ENCODE peak calls at places on chromosomes 1 and 21, in four cellular contexts. One of them, this sample, is unnamed.

GRCh38 chr1:241499910-241500309 is 19.6 kb downstream of the FH start:
- DNase-seq in stimulated activated CD8-positive, alpha-beta memory T cell treated with anti-CD3 and anti-CD28 coated beads, Interleukin-7, amount 100 ng/mL, for 1 hour: no peak
- DNase-seq in T-cell: no peak
- DNase-seq in mucosa of gallbladder: no peak
- DNase-seq in this sample: no peak

GRCh38 chr1:227487606-227488005 is 75.8 kb upstream of the ZNF678 start:
- DNase-seq in mucosa of gallbladder: no peak
- DNase-seq in stimulated activated CD8-positive, alpha-beta memory T cell treated with anti-CD3 and anti-CD28 coated beads, Interleukin-7, amount 100 ng/mL, for 1 hour: no peak
- DNase-seq in T-cell: no peak
- DNase-seq in this sample: no peak

GRCh38 chr1:228148971-228149340 is 774 bp upstream of the GJC2 start:
- DNase-seq in T-cell: no peak
- DNase-seq in stimulated activated CD8-positive, alpha-beta memory T cell treated with anti-CD3 and anti-CD28 coated beads, Interleukin-7, amount 100 ng/mL, for 1 hour: no peak
- DNase-seq in mucosa of gallbladder: no peak
- DNase-seq in this sample: no peak

GRCh38 chr1:199168895-199169294 is 530.1 kb downstream of the PTPRC start:
- DNase-seq in stimulated activated CD8-positive, alpha-beta memory T cell treated with anti-CD3 and anti-CD28 coated beads, Interleukin-7, amount 100 ng/mL, for 1 hour: no peak
- DNase-seq in mucosa of gallbladder: no peak
- DNase-seq in T-cell: no peak
- DNase-seq in this sample: no peak

GRCh38 chr1:246032111-246032551 is 474.9 kb downstream of the SMYD3 start:
- DNase-seq in mucosa of gallbladder: no peak
- DNase-seq in stimulated activated CD8-positive, alpha-beta memory T cell treated with anti-CD3 and anti-CD28 coated beads, Interleukin-7, amount 100 ng/mL, for 1 hour: no peak
- DNase-seq in T-cell: no peak
- DNase-seq in this sample: no peak

GRCh38 chr1:62180649-62181048 is 14.0 kb upstream of the L1TD1 start:
- DNase-seq in mucosa of gallbladder: no peak
- DNase-seq in stimulated activated CD8-positive, alpha-beta memory T cell treated with anti-CD3 and anti-CD28 coated beads, Interleukin-7, amount 100 ng/mL, for 1 hour: no peak
- DNase-seq in T-cell: no peak
- DNase-seq in this sample: no peak

GRCh38 chr1:106984801-106985200 is 71.7 kb upstream of the PRMT6 start:
- DNase-seq in T-cell: no peak
- DNase-seq in mucosa of gallbladder: no peak
- DNase-seq in stimulated activated CD8-positive, alpha-beta memory T cell treated with anti-CD3 and anti-CD28 coated beads, Interleukin-7, amount 100 ng/mL, for 1 hour: no peak
- DNase-seq in this sample: no peak

GRCh38 chr1:163069142-163069541 is at the start of gene RGS4:
- DNase-seq in stimulated activated CD8-positive, alpha-beta memory T cell treated with anti-CD3 and anti-CD28 coated beads, Interleukin-7, amount 100 ng/mL, for 1 hour: no peak
- DNase-seq in mucosa of gallbladder: peak
- DNase-seq in T-cell: no peak
- DNase-seq in this sample: peak

GRCh38 chr1:248703674-248704073 is 1.1 kb upstream of the OR14I1 start:
- DNase-seq in stimulated activated CD8-positive, alpha-beta memory T cell treated with anti-CD3 and anti-CD28 coated beads, Interleukin-7, amount 100 ng/mL, for 1 hour: no peak
- DNase-seq in mucosa of gallbladder: no peak
- DNase-seq in T-cell: no peak
- DNase-seq in this sample: no peak

GRCh38 chr1:41810446-41810845 is 108.3 kb downstream of the HIVEP3 start:
- DNase-seq in stimulated activated CD8-positive, alpha-beta memory T cell treated with anti-CD3 and anti-CD28 coated beads, Interleukin-7, amount 100 ng/mL, for 1 hour: no peak
- DNase-seq in T-cell: no peak
- DNase-seq in mucosa of gallbladder: no peak
- DNase-seq in this sample: no peak

GRCh38 chr1:222250376-222250775 is 297.5 kb downstream of the HHIPL2 start:
- DNase-seq in mucosa of gallbladder: no peak
- DNase-seq in T-cell: no peak
- DNase-seq in stimulated activated CD8-positive, alpha-beta memory T cell treated with anti-CD3 and anti-CD28 coated beads, Interleukin-7, amount 100 ng/mL, for 1 hour: no peak
- DNase-seq in this sample: no peak

GRCh38 chr21:45749974-45750373 is 106.4 kb downstream of the PCBP3 start:
- DNase-seq in mucosa of gallbladder: no peak
- DNase-seq in T-cell: no peak
- DNase-seq in stimulated activated CD8-positive, alpha-beta memory T cell treated with anti-CD3 and anti-CD28 coated beads, Interleukin-7, amount 100 ng/mL, for 1 hour: no peak
- DNase-seq in this sample: no peak

GRCh38 chr1:6269271-6269996 is 8.5 kb upstream of the GPR153 start:
- DNase-seq in stimulated activated CD8-positive, alpha-beta memory T cell treated with anti-CD3 and anti-CD28 coated beads, Interleukin-7, amount 100 ng/mL, for 1 hour: no peak
- DNase-seq in T-cell: no peak
- DNase-seq in mucosa of gallbladder: no peak
- DNase-seq in this sample: no peak

GRCh38 chr1:59315529-59316433 is 18.9 kb downstream of the FGGY start:
- DNase-seq in mucosa of gallbladder: no peak
- DNase-seq in stimulated activated CD8-positive, alpha-beta memory T cell treated with anti-CD3 and anti-CD28 coated beads, Interleukin-7, amount 100 ng/mL, for 1 hour: no peak
- DNase-seq in T-cell: no peak
- DNase-seq in this sample: no peak

GRCh38 chr1:81144240-81144639 is 656.5 kb upstream of the ADGRL2 start:
- DNase-seq in stimulated activated CD8-positive, alpha-beta memory T cell treated with anti-CD3 and anti-CD28 coated beads, Interleukin-7, amount 100 ng/mL, for 1 hour: no peak
- DNase-seq in mucosa of gallbladder: no peak
- DNase-seq in T-cell: no peak
- DNase-seq in this sample: no peak

GRCh38 chr1:23759277-23759676 is 16.0 kb downstream of the ELOA start:
- DNase-seq in T-cell: no peak
- DNase-seq in stimulated activated CD8-positive, alpha-beta memory T cell treated with anti-CD3 and anti-CD28 coated beads, Interleukin-7, amount 100 ng/mL, for 1 hour: no peak
- DNase-seq in mucosa of gallbladder: no peak
- DNase-seq in this sample: no peak

GRCh38 chr1:78678324-78678723 is 28.7 kb downstream of the IFI44 start:
- DNase-seq in stimulated activated CD8-positive, alpha-beta memory T cell treated with anti-CD3 and anti-CD28 coated beads, Interleukin-7, amount 100 ng/mL, for 1 hour: no peak
- DNase-seq in T-cell: no peak
- DNase-seq in mucosa of gallbladder: no peak
- DNase-seq in this sample: no peak

GRCh38 chr1:155651861-155652661 is 36.5 kb downstream of the YY1AP1 start:
- DNase-seq in T-cell: no peak
- DNase-seq in stimulated activated CD8-positive, alpha-beta memory T cell treated with anti-CD3 and anti-CD28 coated beads, Interleukin-7, amount 100 ng/mL, for 1 hour: no peak
- DNase-seq in mucosa of gallbladder: no peak
- DNase-seq in this sample: no peak

GRCh38 chr21:38355992-38356781 is 99.4 kb downstream of the KCNJ15 start:
- DNase-seq in T-cell: peak
- DNase-seq in stimulated activated CD8-positive, alpha-beta memory T cell treated with anti-CD3 and anti-CD28 coated beads, Interleukin-7, amount 100 ng/mL, for 1 hour: peak
- DNase-seq in mucosa of gallbladder: peak
- DNase-seq in this sample: peak

GRCh38 chr1:65165269-65166002 is 17.4 kb downstream of the AK4 start:
- DNase-seq in mucosa of gallbladder: no peak
- DNase-seq in stimulated activated CD8-positive, alpha-beta memory T cell treated with anti-CD3 and anti-CD28 coated beads, Interleukin-7, amount 100 ng/mL, for 1 hour: no peak
- DNase-seq in T-cell: no peak
- DNase-seq in this sample: no peak

GRCh38 chr1:154483941-154484803 is 17.8 kb upstream of the TDRD10 start:
- DNase-seq in stimulated activated CD8-positive, alpha-beta memory T cell treated with anti-CD3 and anti-CD28 coated beads, Interleukin-7, amount 100 ng/mL, for 1 hour: no peak
- DNase-seq in T-cell: no peak
- DNase-seq in mucosa of gallbladder: peak
- DNase-seq in this sample: no peak

GRCh38 chr1:100010804-100011203 is 41.0 kb downstream of the SLC35A3 start:
- DNase-seq in stimulated activated CD8-positive, alpha-beta memory T cell treated with anti-CD3 and anti-CD28 coated beads, Interleukin-7, amount 100 ng/mL, for 1 hour: no peak
- DNase-seq in mucosa of gallbladder: no peak
- DNase-seq in T-cell: no peak
- DNase-seq in this sample: no peak

GRCh38 chr1:92987462-92987861 is 26.2 kb upstream of the DIPK1A start:
- DNase-seq in stimulated activated CD8-positive, alpha-beta memory T cell treated with anti-CD3 and anti-CD28 coated beads, Interleukin-7, amount 100 ng/mL, for 1 hour: no peak
- DNase-seq in T-cell: no peak
- DNase-seq in mucosa of gallbladder: no peak
- DNase-seq in this sample: no peak

GRCh38 chr1:52632732-52633290 is at the start of gene SHISAL2A:
- DNase-seq in T-cell: peak
- DNase-seq in stimulated activated CD8-positive, alpha-beta memory T cell treated with anti-CD3 and anti-CD28 coated beads, Interleukin-7, amount 100 ng/mL, for 1 hour: peak
- DNase-seq in mucosa of gallbladder: no peak
- DNase-seq in this sample: peak

GRCh38 chr1:159823401-159823800 is 3.3 kb upstream of the SLAMF8 start:
- DNase-seq in mucosa of gallbladder: no peak
- DNase-seq in stimulated activated CD8-positive, alpha-beta memory T cell treated with anti-CD3 and anti-CD28 coated beads, Interleukin-7, amount 100 ng/mL, for 1 hour: no peak
- DNase-seq in T-cell: no peak
- DNase-seq in this sample: no peak

GRCh38 chr1:9198538-9199361 is 35.8 kb upstream of the H6PD start:
- DNase-seq in T-cell: no peak
- DNase-seq in mucosa of gallbladder: no peak
- DNase-seq in stimulated activated CD8-positive, alpha-beta memory T cell treated with anti-CD3 and anti-CD28 coated beads, Interleukin-7, amount 100 ng/mL, for 1 hour: no peak
- DNase-seq in this sample: no peak

GRCh38 chr1:151611288-151611790 is 511 bp upstream of the SNX27 start:
- DNase-seq in stimulated activated CD8-positive, alpha-beta memory T cell treated with anti-CD3 and anti-CD28 coated beads, Interleukin-7, amount 100 ng/mL, for 1 hour: no peak
- DNase-seq in T-cell: no peak
- DNase-seq in mucosa of gallbladder: peak
- DNase-seq in this sample: no peak

GRCh38 chr1:195939844-195940243 is 668.4 kb downstream of the KCNT2 start:
- DNase-seq in stimulated activated CD8-positive, alpha-beta memory T cell treated with anti-CD3 and anti-CD28 coated beads, Interleukin-7, amount 100 ng/mL, for 1 hour: no peak
- DNase-seq in T-cell: no peak
- DNase-seq in mucosa of gallbladder: no peak
- DNase-seq in this sample: no peak

GRCh38 chr1:49036700-49037099 is 260.0 kb upstream of the BEND5 start:
- DNase-seq in mucosa of gallbladder: no peak
- DNase-seq in T-cell: no peak
- DNase-seq in stimulated activated CD8-positive, alpha-beta memory T cell treated with anti-CD3 and anti-CD28 coated beads, Interleukin-7, amount 100 ng/mL, for 1 hour: no peak
- DNase-seq in this sample: no peak

GRCh38 chr1:11558286-11558685 is 79.3 kb downstream of the DISP3 start:
- DNase-seq in mucosa of gallbladder: no peak
- DNase-seq in stimulated activated CD8-positive, alpha-beta memory T cell treated with anti-CD3 and anti-CD28 coated beads, Interleukin-7, amount 100 ng/mL, for 1 hour: no peak
- DNase-seq in T-cell: no peak
- DNase-seq in this sample: no peak

GRCh38 chr1:203744008-203744972 is 20.7 kb upstream of the LAX1 start:
- DNase-seq in mucosa of gallbladder: peak
- DNase-seq in T-cell: peak
- DNase-seq in stimulated activated CD8-positive, alpha-beta memory T cell treated with anti-CD3 and anti-CD28 coated beads, Interleukin-7, amount 100 ng/mL, for 1 hour: no peak
- DNase-seq in this sample: no peak

GRCh38 chr1:9384751-9385245 is 92.1 kb downstream of the SPSB1 start:
- DNase-seq in stimulated activated CD8-positive, alpha-beta memory T cell treated with anti-CD3 and anti-CD28 coated beads, Interleukin-7, amount 100 ng/mL, for 1 hour: no peak
- DNase-seq in T-cell: no peak
- DNase-seq in mucosa of gallbladder: peak
- DNase-seq in this sample: no peak

GRCh38 chr21:34243562-34243961 is 120.2 kb upstream of the KCNE2 start:
- DNase-seq in mucosa of gallbladder: no peak
- DNase-seq in stimulated activated CD8-positive, alpha-beta memory T cell treated with anti-CD3 and anti-CD28 coated beads, Interleukin-7, amount 100 ng/mL, for 1 hour: no peak
- DNase-seq in T-cell: no peak
- DNase-seq in this sample: no peak

GRCh38 chr1:116769561-116769977 is 15.3 kb downstream of the CD2 start:
- DNase-seq in T-cell: peak
- DNase-seq in stimulated activated CD8-positive, alpha-beta memory T cell treated with anti-CD3 and anti-CD28 coated beads, Interleukin-7, amount 100 ng/mL, for 1 hour: peak
- DNase-seq in mucosa of gallbladder: no peak
- DNase-seq in this sample: no peak